ENCODE peak calls at places on chromosomes 2 and 18, in four cellular contexts. E is H9, B is HepG2, I is SW480. C is an unnamed sample.

GRCh38 chr2:12649602-12650400 is 66.9 kb upstream of the TRIB2 start:
- DNase-seq in B (no peak), E (no peak), I (peak), C (no peak)

GRCh38 chr2:3557588-3558204 is 437 bp downstream of the RNASEH1 start:
- DNase-seq in B (no peak), E (no peak), I (no peak), C (peak)

GRCh38 chr18:13492314-13492713 is 234.0 kb downstream of the FAM210A start:
- DNase-seq in E (no peak), I (no peak), B (no peak), C (no peak)

GRCh38 chr2:121220995-121221394 is 64.0 kb downstream of the TFCP2L1 start:
- DNase-seq in B (no peak), I (no peak), E (no peak), C (peak)

GRCh38 chr2:45483997-45484396 is 127.1 kb downstream of the SRBD1 start:
- DNase-seq in I (no peak), B (peak), E (no peak), C (no peak)

GRCh38 chr2:38552259-38552658 is 50.5 kb downstream of the HNRNPLL start:
- DNase-seq in E (no peak), I (no peak), B (no peak), C (no peak)

GRCh38 chr2:179915395-179915992 is 54.1 kb upstream of the ZNF385B start:
- DNase-seq in E (no peak), B (no peak), I (no peak), C (no peak)

GRCh38 chr2:147913701-147914480 is 69.1 kb downstream of the ACVR2A start:
- DNase-seq in B (no peak), E (no peak), I (no peak), C (no peak)

GRCh38 chr2:19801367-19802087 is 100.3 kb downstream of the TTC32 start:
- DNase-seq in E (no peak), B (no peak), I (peak), C (peak)

GRCh38 chr2:223999862-224000261 is 39.2 kb downstream of the SERPINE2 start:
- DNase-seq in E (no peak), I (no peak), B (no peak), C (no peak)

GRCh38 chr2:187842978-187843847 is 289.0 kb upstream of the TFPI start:
- DNase-seq in B (peak), E (no peak), I (peak), C (no peak)

GRCh38 chr2:138433995-138434991 is 67.3 kb upstream of the SPOPL start:
- DNase-seq in E (no peak), B (no peak), I (no peak), C (no peak)

GRCh38 chr2:28406276-28407096 is 13.8 kb downstream of the FOSL2 start:
- DNase-seq in B (no peak), I (peak), E (no peak), C (peak)

GRCh38 chr2:201151127-201152074 is 31.5 kb upstream of the CASP10 start:
- DNase-seq in B (peak), I (peak), E (no peak), C (peak)

GRCh38 chr2:35463805-35464596 is 891.6 kb upstream of the CRIM1 start:
- DNase-seq in E (no peak), B (no peak), I (no peak), C (no peak)

GRCh38 chr2:119821266-119821665 is 61.5 kb downstream of the PTPN4 start:
- DNase-seq in I (no peak), E (no peak), B (no peak), C (no peak)

GRCh38 chr2:2873450-2873811 is 504.2 kb downstream of the EIPR1 start:
- DNase-seq in I (no peak), B (no peak), E (no peak), C (no peak)

C was measured in NCI-H226.